ENCODE peak calls at places on chromosomes 1 and 21, in ten cellular contexts. X is K562, K is GM12865, E is GM13977, J is heart left ventricle, H is epithelial cell of proximal tubule, V is HCT116, U is activated B cell treated with CpG ODN at 0.5 μM for 24 hours, C is heart right ventricle, Q is fibroblast of pulmonary artery. A is an unnamed sample.

GRCh38 chr1:182084487-182085316 is 23.2 kb upstream of the ZNF648 start:
- DNase-seq in X (peak; percentile 88), K (peak; percentile 84), E (peak; percentile 83), J (peak; percentile 85), H (no peak), V (peak; percentile 67), U (peak; percentile 47), C (peak; percentile 84), Q (peak; percentile 72), A (peak; percentile 95)

GRCh38 chr1:246782120-246782900 is 58.1 kb downstream of the SCCPDH start:
- DNase-seq in X (peak; percentile 24), K (no peak), E (no peak), J (peak; percentile 71), H (peak; percentile 16), V (no peak), U (no peak), C (peak; percentile 50), Q (peak; percentile 86), A (no peak)

GRCh38 chr1:178485467-178486098 is 11.2 kb downstream of the CLEC20A start:
- DNase-seq in X (no peak), K (no peak), E (peak; percentile 17), J (no peak), H (no peak), V (no peak), U (no peak), C (no peak), Q (peak; percentile 13), A (no peak)

GRCh38 chr1:33350611-33351280 is 29.8 kb upstream of the A3GALT2 start:
- DNase-seq in X (peak; percentile 20), K (no peak), E (no peak), J (no peak), H (no peak), V (no peak), U (no peak), C (no peak), Q (no peak), A (no peak)

GRCh38 chr1:110916274-110916668 is 43.3 kb downstream of the CD53 start:
- DNase-seq in X (no peak), K (no peak), E (no peak), J (no peak), H (no peak), V (no peak), U (no peak), C (no peak), Q (no peak), A (no peak)

GRCh38 chr1:182189535-182190066 is 128.1 kb upstream of the ZNF648 start:
- DNase-seq in X (no peak), K (peak; percentile 18), E (no peak), J (no peak), H (peak; percentile 89), V (no peak), U (no peak), C (no peak), Q (no peak), A (no peak)

GRCh38 chr1:13707211-13707610 is 7.2 kb downstream of the PRDM2 start:
- DNase-seq in X (no peak), K (no peak), E (no peak), J (no peak), H (no peak), V (no peak), U (no peak), C (no peak), Q (peak; percentile 20), A (no peak)

GRCh38 chr1:206967096-206967851 is 3.0 kb downstream of the FCAMR start:
- DNase-seq in X (no peak), K (peak; percentile 63), E (no peak), J (no peak), H (no peak), V (no peak), U (no peak), C (no peak), Q (peak; percentile 55), A (no peak)

GRCh38 chr1:56872597-56872996 is 18.0 kb downstream of the C8A start:
- DNase-seq in X (no peak), K (no peak), E (no peak), J (no peak), H (no peak), V (no peak), U (no peak), C (no peak), Q (peak; percentile 13), A (no peak)

GRCh38 chr21:38660333-38661295 is 145.1 kb upstream of the ETS2 start:
- DNase-seq in X (no peak), K (no peak), E (no peak), J (peak; percentile 24), H (no peak), V (no peak), U (no peak), C (peak; percentile 17), Q (no peak), A (no peak)

GRCh38 chr1:31723828-31724359 is 20.1 kb upstream of the COL16A1 start:
- DNase-seq in X (peak; percentile 85), K (peak; percentile 44), E (peak; percentile 74), J (peak; percentile 72), H (no peak), V (no peak), U (no peak), C (peak; percentile 70), Q (peak; percentile 79), A (peak; percentile 84)

GRCh38 chr1:245155186-245156040 is 628 bp downstream of the KIF26B start:
- DNase-seq in X (peak; percentile 24), K (no peak), E (peak; percentile 48), J (no peak), H (no peak), V (no peak), U (peak; percentile 27), C (no peak), Q (peak; percentile 39), A (peak; percentile 30)
- TF ChIP-seq CTCF in X (no peak), K (no peak), E (no peak), J (no peak), H (no peak), V (no peak), U (no peak), C (no peak), Q (no peak), A (peak; percentile 39)

DNA sequence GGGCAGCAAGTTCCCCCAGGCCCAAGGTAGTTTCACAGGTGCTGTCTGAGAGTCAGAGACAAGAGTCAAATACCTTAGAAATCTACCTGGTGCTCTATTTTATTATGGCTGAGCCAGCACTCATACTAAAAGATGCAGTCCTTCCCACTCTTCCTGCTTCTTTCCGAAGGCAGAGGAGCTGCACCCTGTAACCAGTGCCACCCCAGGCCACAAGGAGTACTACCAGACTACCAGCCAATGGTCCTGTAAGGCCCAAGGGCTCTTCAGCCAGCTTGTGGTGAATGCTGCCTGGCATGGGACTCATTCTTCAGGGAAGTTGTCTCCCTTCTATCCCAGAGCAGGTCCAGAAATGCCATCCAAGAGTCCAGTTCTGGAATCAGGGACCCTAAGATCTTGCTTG is 203.8 kb upstream of the DUSP10 start:
- DNase-seq in X (no peak), K (no peak), E (no peak), J (no peak), H (no peak), V (no peak), U (no peak), C (no peak), Q (no peak), A (no peak)
- TF ChIP-seq CTCF in X (no peak), K (no peak), E (no peak), J (no peak), H (no peak), V (peak; percentile 15), U (no peak), C (no peak), Q (no peak), A (no peak)

DNA sequence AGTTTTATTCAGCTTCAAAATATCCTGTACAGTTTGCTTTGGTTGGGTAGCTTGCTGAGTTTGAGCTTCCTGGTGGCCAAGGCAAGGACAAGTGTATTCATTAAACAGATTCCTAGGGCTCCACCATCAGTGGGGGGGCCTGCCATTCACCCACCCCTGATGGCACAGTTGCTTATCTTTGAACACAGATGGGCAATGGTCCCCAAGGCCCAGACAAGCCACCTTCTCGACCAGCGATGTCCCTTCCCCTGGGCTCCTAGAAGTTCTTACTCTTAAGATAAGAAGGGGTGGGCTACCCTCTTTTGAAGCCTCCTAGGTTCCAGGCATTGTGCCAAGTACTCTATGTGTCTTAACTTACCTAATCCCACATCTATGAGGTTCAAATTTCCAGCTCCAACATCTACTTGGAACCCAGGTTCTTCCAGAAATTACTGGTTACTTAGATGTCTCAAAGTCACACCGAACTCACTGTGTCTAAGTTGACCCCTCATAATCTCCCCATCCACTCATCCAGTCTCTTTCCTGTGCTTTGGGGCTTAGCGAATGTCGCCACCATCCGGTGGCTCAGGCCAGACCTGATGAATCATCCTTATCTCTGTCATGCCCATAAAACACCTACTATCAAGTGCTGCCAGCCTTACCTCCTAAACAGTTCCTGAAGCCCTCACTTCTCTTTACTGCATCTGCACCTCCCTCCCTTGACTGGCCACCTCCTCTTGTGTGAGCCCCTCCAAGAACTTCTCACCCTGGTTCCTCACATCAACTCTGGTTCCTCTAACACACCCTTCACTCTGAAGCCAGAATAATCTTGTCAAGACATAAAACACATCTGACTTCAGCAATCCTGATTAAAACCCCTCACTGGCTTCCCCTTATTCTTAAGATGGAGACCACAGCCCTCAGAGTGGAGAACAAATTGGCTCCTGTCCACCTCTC is 50.1 kb downstream of the KLHDC7A start:
- DNase-seq in X (peak; percentile 81), K (peak; percentile 11), E (no peak), J (no peak), H (no peak), V (peak; percentile 21), U (no peak), C (no peak), Q (no peak), A (no peak)
- TF ChIP-seq CTCF in X (peak; percentile 59), K (peak; percentile 41), E (peak; percentile 22), J (no peak), H (no peak), V (peak; percentile 59), U (no peak), C (no peak), Q (no peak), A (peak; percentile 50)

GRCh38 chr1:119316870-119317416 is 51.6 kb upstream of the HAO2 start:
- DNase-seq in X (peak; percentile 60), K (no peak), E (no peak), J (no peak), H (no peak), V (peak; percentile 27), U (no peak), C (no peak), Q (no peak), A (no peak)
- TF ChIP-seq CTCF in X (peak; percentile 57), K (no peak), E (peak; percentile 2), J (no peak), H (no peak), V (peak; percentile 73), U (no peak), C (no peak), Q (no peak), A (no peak)

A was measured in neural crest cell.